ENCODE peak calls at places on chromosomes 2 and 18, in eight cellular contexts. Q is PC-9, D is neural progenitor cell, W is fibroblast of lung, A is HepG2, T is cardiac fibroblast, Z is M059J, K is HTR-8/SVneo. R is an unnamed sample.

GRCh38 chr2:224183086-224183485 is 144.0 kb upstream of the SERPINE2 start:
- DNase-seq in Q (no peak), D (no peak), W (peak), A (no peak), T (peak), Z (no peak), K (no peak), R (no peak)

GRCh38 chr2:213104089-213104902 is 47.1 kb downstream of the IKZF2 start:
- DNase-seq in Q (peak), D (no peak), W (peak), A (no peak), T (peak), Z (peak), K (no peak), R (no peak)

GRCh38 chr18:62611395-62612241 is 88.8 kb downstream of the ZCCHC2 start:
- DNase-seq in Q (no peak), D (peak), W (no peak), A (no peak), T (no peak), Z (no peak), K (no peak), R (no peak)

GRCh38 chr2:171706152-171706803 is 19.0 kb downstream of the DYNC1I2 start:
- DNase-seq in Q (no peak), D (peak), W (no peak), A (peak), T (peak), Z (peak), K (no peak), R (no peak)

GRCh38 chr2:180871649-180872048 is 108.8 kb upstream of the UBE2E3 start:
- DNase-seq in Q (no peak), D (no peak), W (peak), A (no peak), T (no peak), Z (peak), K (no peak), R (no peak)

GRCh38 chr2:43171789-43172188 is 54.6 kb downstream of the ZFP36L2 start:
- DNase-seq in Q (peak), D (no peak), W (peak), A (peak), T (peak), Z (peak), K (peak), R (no peak)

GRCh38 chr2:171072164-171072563 is 88.5 kb downstream of the TLK1 start:
- DNase-seq in Q (no peak), D (no peak), W (no peak), A (no peak), T (no peak), Z (no peak), K (no peak), R (no peak)

GRCh38 chr2:115738138-115738537 is 1295.7 kb downstream of the DPP10 start:
- DNase-seq in Q (no peak), D (no peak), W (no peak), A (no peak), T (no peak), Z (no peak), K (no peak), R (no peak)

GRCh38 chr2:177611310-177611886 is 218.8 kb downstream of the AGPS start:
- DNase-seq in Q (no peak), D (no peak), W (no peak), A (no peak), T (no peak), Z (no peak), K (no peak), R (no peak)

GRCh38 chr2:229980440-229981184 is 58.3 kb downstream of the FBXO36 start:
- DNase-seq in Q (no peak), D (peak), W (peak), A (no peak), T (peak), Z (peak), K (peak), R (no peak)

GRCh38 chr2:140247451-140248205 is 1467.4 kb upstream of the NXPH2 start:
- DNase-seq in Q (no peak), D (no peak), W (peak), A (no peak), T (peak), Z (no peak), K (no peak), R (no peak)

GRCh38 chr18:58004317-58004716 is 39.7 kb upstream of the NEDD4L start:
- DNase-seq in Q (no peak), D (no peak), W (peak), A (peak), T (peak), Z (peak), K (peak), R (peak)

GRCh38 chr2:237904806-237905599 is 45.6 kb downstream of the RAMP1 start:
- DNase-seq in Q (no peak), D (no peak), W (peak), A (no peak), T (peak), Z (peak), K (no peak), R (no peak)

GRCh38 chr2:108263425-108263824 is 23.7 kb downstream of the SULT1C3 start:
- DNase-seq in Q (no peak), D (peak), W (no peak), A (no peak), T (no peak), Z (no peak), K (no peak), R (no peak)

GRCh38 chr2:230226090-230226551 is 585 bp downstream of the SP140 start:
- DNase-seq in Q (no peak), D (no peak), W (no peak), A (no peak), T (no peak), Z (no peak), K (no peak), R (no peak)

GRCh38 chr2:181430406-181431199 is 26.6 kb upstream of the ITGA4 start:
- DNase-seq in Q (no peak), D (no peak), W (peak), A (no peak), T (peak), Z (peak), K (no peak), R (no peak)

GRCh38 chr2:85428343-85428881 is 9.9 kb downstream of the SH2D6 start:
- DNase-seq in Q (no peak), D (no peak), W (no peak), A (no peak), T (no peak), Z (no peak), K (no peak), R (no peak)

GRCh38 chr18:8982416-8983183 is 119.9 kb upstream of the NDUFV2 start:
- DNase-seq in Q (peak), D (peak), W (peak), A (peak), T (peak), Z (peak), K (peak), R (peak)

GRCh38 chr2:167581961-167582574 is 665.3 kb downstream of the STK39 start:
- DNase-seq in Q (no peak), D (no peak), W (peak), A (no peak), T (peak), Z (peak), K (no peak), R (no peak)

GRCh38 chr2:234366891-234367290 is 130.0 kb downstream of the ARL4C start:
- DNase-seq in Q (peak), D (no peak), W (no peak), A (no peak), T (no peak), Z (no peak), K (no peak), R (no peak)

GRCh38 chr2:8851811-8852560 is 14.6 kb upstream of the KIDINS220 start:
- DNase-seq in Q (no peak), D (no peak), W (peak), A (no peak), T (peak), Z (no peak), K (no peak), R (no peak)

GRCh38 chr2:191333911-191334357 is 88.7 kb downstream of the MYO1B start:
- DNase-seq in Q (no peak), D (no peak), W (peak), A (no peak), T (peak), Z (peak), K (peak), R (no peak)